ENCODE peak calls at places on chromosome 10, in five cellular contexts. I, B, P, W and R are unnamed samples.

GRCh38 chr10:17805921-17806577 is 3.1 kb upstream of the MRC1 start:
- DNase-seq in I (peak), B (no peak), P (no peak), W (no peak), R (no peak)

GRCh38 chr10:68172324-68172723 is 59.6 kb downstream of the ATOH7 start:
- DNase-seq in I (no peak), B (no peak), P (no peak), W (no peak), R (no peak)

GRCh38 chr10:85524001-85524400 is 842.6 kb downstream of the GRID1 start:
- DNase-seq in I (no peak), B (no peak), P (no peak), W (peak), R (no peak)

GRCh38 chr10:78408671-78409472 is 375.2 kb downstream of the RPS24 start:
- DNase-seq in I (peak), B (no peak), P (no peak), W (no peak), R (peak)

GRCh38 chr10:66180651-66181318 is 745.1 kb upstream of the LRRTM3 start:
- DNase-seq in I (peak), B (peak), P (peak), W (peak), R (peak)

GRCh38 chr10:13717936-13718772 is 131.4 kb downstream of the PRPF18 start:
- DNase-seq in I (no peak), B (peak), P (peak), W (peak), R (peak)

GRCh38 chr10:28246023-28246422 is 56.8 kb downstream of the MPP7 start:
- DNase-seq in I (no peak), B (peak), P (no peak), W (no peak), R (no peak)

GRCh38 chr10:114184276-114184675 is 5.1 kb downstream of the TDRD1 start:
- DNase-seq in I (no peak), B (no peak), P (no peak), W (no peak), R (no peak)

GRCh38 chr10:122363722-122364463 is 10.6 kb upstream of the PLEKHA1 start:
- DNase-seq in I (no peak), B (peak), P (no peak), W (no peak), R (no peak)

GRCh38 chr10:96374985-96375830 is 16.4 kb upstream of the OPALIN start:
- DNase-seq in I (peak), B (peak), P (peak), W (peak), R (peak)

GRCh38 chr10:96374004-96374403 is 15.2 kb upstream of the OPALIN start:
- DNase-seq in I (no peak), B (no peak), P (no peak), W (no peak), R (no peak)

GRCh38 chr10:96376483-96376882 is 17.7 kb upstream of the OPALIN start:
- DNase-seq in I (no peak), B (peak), P (no peak), W (no peak), R (no peak)

GRCh38 chr10:96377816-96378294 is 19.1 kb upstream of the OPALIN start:
- DNase-seq in I (peak), B (no peak), P (no peak), W (peak), R (no peak)

GRCh38 chr10:96374639-96374984 is 15.8 kb upstream of the OPALIN start:
- DNase-seq in I (peak), B (no peak), P (no peak), W (no peak), R (no peak)
- TF ChIP-seq CTCF in I (peak), B (no peak), P (no peak), W (no peak), R (no peak)

GRCh38 chr10:110225441-110225755 is 18.0 kb downstream of the MXI1 start:
- DNase-seq in I (no peak), B (no peak), P (no peak), W (no peak), R (no peak)
- H3K4me3 ChIP-seq in I (peak), B (peak), P (peak), W (peak), R (peak)

DNA sequence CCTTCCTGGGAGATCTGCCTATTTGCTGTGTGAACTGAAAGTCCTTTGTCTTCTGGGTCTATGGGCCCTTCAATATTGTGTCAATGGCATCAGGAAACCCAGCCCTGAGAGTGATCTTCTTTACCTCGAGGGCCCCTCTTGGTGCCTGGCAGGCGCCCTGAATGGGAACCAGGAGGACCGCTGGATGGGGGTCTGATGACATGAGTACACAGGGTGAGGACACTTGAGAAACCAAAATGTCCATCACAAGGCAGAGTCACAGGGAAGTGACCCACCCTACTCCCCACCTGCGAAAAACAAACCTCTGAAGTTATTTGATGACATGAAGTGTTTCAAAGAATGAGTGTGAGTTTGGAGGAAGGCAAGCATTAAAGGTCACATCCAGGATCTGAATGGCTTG is 17.3 kb downstream of the SFTPA1 start:
- DNase-seq in I (no peak), B (no peak), P (no peak), W (no peak), R (no peak)
- TF ChIP-seq CTCF in I (no peak), B (no peak), P (no peak), W (no peak), R (no peak)

GRCh38 chr10:132185601-132186487 is 904 bp upstream of the DPYSL4 start:
- DNase-seq in I (peak), B (peak), P (no peak), W (peak), R (peak)
- H3K4me3 ChIP-seq in I (peak), B (no peak), P (no peak), W (no peak), R (peak)

GRCh38 chr10:69936091-69936490 is 116.6 kb upstream of the MACROH2A2 start:
- DNase-seq in I (peak), B (no peak), P (no peak), W (peak), R (no peak)
- TF ChIP-seq CTCF in I (peak), B (peak), P (peak), W (peak), R (peak)

GRCh38 chr10:133159611-133159949 is 439 bp upstream of the KNDC1 start:
- DNase-seq in I (peak), B (no peak), P (no peak), W (no peak), R (no peak)

GRCh38 chr10:133159950-133160812 is at the start of gene KNDC1:
- DNase-seq in I (peak), B (no peak), P (no peak), W (peak), R (peak)

GRCh38 chr10:133161486-133162051 is 1.6 kb downstream of the KNDC1 start:
- DNase-seq in I (peak), B (no peak), P (no peak), W (no peak), R (no peak)

GRCh38 chr10:133162178-133162909 is 2.3 kb downstream of the KNDC1 start:
- DNase-seq in I (no peak), B (no peak), P (no peak), W (no peak), R (no peak)

GRCh38 chr10:133160813-133161471 is 923 bp downstream of the KNDC1 start:
- DNase-seq in I (peak), B (no peak), P (no peak), W (no peak), R (no peak)
- H3K4me3 ChIP-seq in I (peak), B (peak), P (no peak), W (peak), R (peak)

GRCh38 chr10:89532476-89532875 is 2.9 kb downstream of the SLC16A12 start:
- DNase-seq in I (no peak), B (peak), P (no peak), W (peak), R (no peak)

GRCh38 chr10:89534826-89535166 is 598 bp downstream of the SLC16A12 start:
- DNase-seq in I (no peak), B (no peak), P (no peak), W (no peak), R (no peak)

GRCh38 chr10:89537361-89537760 is 2.0 kb upstream of the SLC16A12 start:
- DNase-seq in I (no peak), B (no peak), P (no peak), W (no peak), R (no peak)

GRCh38 chr10:89536013-89536354 is 590 bp upstream of the SLC16A12 start:
- DNase-seq in I (no peak), B (no peak), P (no peak), W (no peak), R (no peak)

GRCh38 chr10:89535185-89536012 is at the start of gene SLC16A12:
- DNase-seq in I (peak), B (no peak), P (no peak), W (peak), R (peak)
- TF ChIP-seq CTCF in I (peak), B (no peak), P (no peak), W (no peak), R (no peak)

GRCh38 chr10:103661951-103662405 is 168.5 kb downstream of the NEURL1 start:
- DNase-seq in I (no peak), B (no peak), P (peak), W (peak), R (no peak)

GRCh38 chr10:103660364-103661197 is 167.1 kb downstream of the NEURL1 start:
- DNase-seq in I (no peak), B (no peak), P (peak), W (peak), R (peak)

GRCh38 chr10:103661198-103661950 is 167.9 kb downstream of the NEURL1 start:
- DNase-seq in I (peak), B (no peak), P (peak), W (peak), R (peak)

GRCh38 chr10:103658049-103658577 is 164.6 kb downstream of the NEURL1 start:
- DNase-seq in I (no peak), B (no peak), P (no peak), W (no peak), R (peak)

GRCh38 chr10:103659674-103660363 is 166.3 kb downstream of the NEURL1 start:
- DNase-seq in I (peak), B (no peak), P (peak), W (peak), R (peak)
- H3K4me3 ChIP-seq in I (no peak), B (peak), P (peak), W (peak), R (peak)

GRCh38 chr10:57884965-57885617 is 382.6 kb downstream of the IPMK start:
- DNase-seq in I (no peak), B (no peak), P (no peak), W (no peak), R (no peak)
- TF ChIP-seq CTCF in I (no peak), B (no peak), P (no peak), W (no peak), R (no peak)

GRCh38 chr10:71582506-71582905 is 137.1 kb downstream of the C10orf105 start:
- DNase-seq in I (no peak), B (no peak), P (no peak), W (no peak), R (no peak)
- H3K4me3 ChIP-seq in I (no peak), B (no peak), P (no peak), W (no peak), R (no peak)